ENCODE peak calls at places on chromosome 20, in eight cellular contexts. I is heart right ventricle, Q is IMR-90, V is A549, U is stomach, Z is neural progenitor cell, S is body of pancreas, N is esophagus squamous epithelium. F is an unnamed sample.
A peak's percentile ranks its signal among the peaks of the same experiment; 100 is the strongest.

GRCh38 chr20:14997791-14998190 is 660.4 kb upstream of the FLRT3 start:
- DNase-seq in I (no peak), Q (no peak), V (no peak), U (no peak), Z (no peak), S (no peak), N (no peak), F (no peak)

GRCh38 chr20:31962741-31963140 is 5.2 kb upstream of the XKR7 start:
- DNase-seq in I (no peak), Q (no peak), V (no peak), U (no peak), Z (no peak), S (no peak), N (no peak), F (no peak)

GRCh38 chr20:46118481-46119020 is 437 bp downstream of the CD40 start:
- DNase-seq in I (peak; percentile 46), Q (no peak), V (no peak), U (peak; percentile 28), Z (peak; percentile 75), S (peak; percentile 36), N (no peak), F (no peak)

GRCh38 chr20:10508468-10509251 is 73.6 kb downstream of the SLX4IP start:
- DNase-seq in I (no peak), Q (peak; percentile 70), V (no peak), U (no peak), Z (no peak), S (no peak), N (no peak), F (no peak)

GRCh38 chr20:59030911-59031310 is 1.2 kb downstream of the ATP5F1E start:
- DNase-seq in I (no peak), Q (no peak), V (no peak), U (no peak), Z (no peak), S (no peak), N (no peak), F (no peak)

GRCh38 chr20:56350842-56351241 is 7.9 kb upstream of the FAM210B start:
- DNase-seq in I (no peak), Q (peak; percentile 73), V (no peak), U (no peak), Z (no peak), S (no peak), N (no peak), F (no peak)

GRCh38 chr20:2387180-2387577 is 6.5 kb downstream of the TGM6 start:
- DNase-seq in I (no peak), Q (peak; percentile 19), V (peak; percentile 46), U (no peak), Z (peak; percentile 69), S (no peak), N (no peak), F (peak; percentile 73)

GRCh38 chr20:667351-668034 is 8.1 kb downstream of the SCRT2 start:
- DNase-seq in I (peak; percentile 75), Q (peak; percentile 34), V (peak; percentile 80), U (peak; percentile 68), Z (peak; percentile 80), S (peak; percentile 40), N (no peak), F (no peak)

GRCh38 chr20:35515949-35516645 is 13.4 kb downstream of the C20orf173 start:
- DNase-seq in I (no peak), Q (peak; percentile 86), V (peak; percentile 38), U (peak; percentile 36), Z (no peak), S (peak; percentile 7), N (no peak), F (no peak)

GRCh38 chr20:46327557-46327956 is 19.3 kb upstream of the CDH22 start:
- DNase-seq in I (no peak), Q (no peak), V (no peak), U (no peak), Z (no peak), S (no peak), N (no peak), F (no peak)

GRCh38 chr20:32623667-32624157 is 38.6 kb upstream of the NOL4L start:
- DNase-seq in I (no peak), Q (no peak), V (no peak), U (peak; percentile 47), Z (no peak), S (no peak), N (no peak), F (no peak)

GRCh38 chr20:22861990-22862389 is 173.1 kb upstream of the SSTR4 start:
- DNase-seq in I (peak; percentile 43), Q (no peak), V (no peak), U (no peak), Z (no peak), S (peak; percentile 6), N (no peak), F (no peak)

GRCh38 chr20:58905236-58905635 is 52.7 kb downstream of the GNAS start:
- DNase-seq in I (no peak), Q (no peak), V (no peak), U (no peak), Z (no peak), S (no peak), N (no peak), F (no peak)

GRCh38 chr20:17533396-17533795 is 2.2 kb upstream of the BFSP1 start:
- DNase-seq in I (no peak), Q (peak; percentile 60), V (peak; percentile 88), U (no peak), Z (peak; percentile 71), S (peak; percentile 22), N (no peak), F (peak; percentile 66)

GRCh38 chr20:24147961-24148360 is 159.4 kb upstream of the GGTLC1 start:
- DNase-seq in I (no peak), Q (no peak), V (no peak), U (no peak), Z (no peak), S (no peak), N (no peak), F (no peak)

GRCh38 chr20:58902003-58902402 is 49.5 kb downstream of the GNAS start:
- DNase-seq in I (no peak), Q (no peak), V (no peak), U (no peak), Z (no peak), S (no peak), N (no peak), F (no peak)

GRCh38 chr20:62014889-62015375 is 50.7 kb downstream of the TAF4 start:
- DNase-seq in I (no peak), Q (no peak), V (no peak), U (no peak), Z (no peak), S (no peak), N (no peak), F (no peak)
- H3K4me1 ChIP-seq in I (peaks cover 34% of the 10 kb centered on the region), Q (peaks cover 2% of the 10 kb centered on the region), V (no peaks in the 10 kb centered on the region), U (peaks cover 7% of the 10 kb centered on the region), Z (no peaks in the 10 kb centered on the region), S (peaks cover 17% of the 10 kb centered on the region), N (peaks cover 36% of the 10 kb centered on the region), F (no peaks in the 10 kb centered on the region)

GRCh38 chr20:51560550-51561307 is 18.2 kb upstream of the NFATC2 start:
- DNase-seq in I (no peak), Q (peak; percentile 19), V (no peak), U (no peak), Z (no peak), S (no peak), N (no peak), F (no peak)
- H3K4me3 ChIP-seq in I (peak overlapping the region; percentile 72), Q (peak overlapping the region; percentile 6), V (peak overlapping the region; percentile 59), U (peak overlapping the region; percentile 51), Z (peak overlapping the region; percentile 52), S (no peak overlapping the region), N (no peak overlapping the region), F (no peak overlapping the region)

GRCh38 chr20:50280851-50281655 is 90.4 kb downstream of the CEBPB start:
- DNase-seq in I (no peak), Q (no peak), V (no peak), U (no peak), Z (no peak), S (no peak), N (no peak), F (no peak)
- H3K4me1 ChIP-seq in I (peaks cover 46% of the 10 kb centered on the region), Q (peaks cover 28% of the 10 kb centered on the region), V (peaks cover 76% of the 10 kb centered on the region), U (peaks cover 46% of the 10 kb centered on the region), Z (peaks cover 5% of the 10 kb centered on the region), S (peaks cover 32% of the 10 kb centered on the region), N (peaks cover 68% of the 10 kb centered on the region), F (no peaks in the 10 kb centered on the region)

GRCh38 chr20:57451356-57451755 is 60.2 kb downstream of the RBM38 start:
- DNase-seq in I (no peak), Q (no peak), V (no peak), U (no peak), Z (no peak), S (no peak), N (no peak), F (no peak)

GRCh38 chr20:57450419-57450818 is 59.2 kb downstream of the RBM38 start:
- DNase-seq in I (peak; percentile 42), Q (peak; percentile 13), V (no peak), U (peak; percentile 51), Z (no peak), S (peak; percentile 67), N (no peak), F (no peak)

GRCh38 chr20:57450931-57451330 is 59.7 kb downstream of the RBM38 start:
- DNase-seq in I (no peak), Q (no peak), V (no peak), U (no peak), Z (no peak), S (no peak), N (no peak), F (no peak)

GRCh38 chr20:57449398-57450354 is 58.5 kb downstream of the RBM38 start:
- DNase-seq in I (no peak), Q (no peak), V (no peak), U (no peak), Z (no peak), S (no peak), N (no peak), F (no peak)

GRCh38 chr20:57451759-57452661 is 60.8 kb downstream of the RBM38 start:
- DNase-seq in I (no peak), Q (no peak), V (no peak), U (no peak), Z (no peak), S (no peak), N (no peak), F (no peak)
- H3K4me3 ChIP-seq in I (no peak overlapping the region), Q (no peak overlapping the region), V (no peak overlapping the region), U (no peak overlapping the region), Z (no peak overlapping the region), S (no peak overlapping the region), N (no peak overlapping the region), F (no peak overlapping the region)